ENCODE peak calls at places on chromosomes 13 and 19, in four cellular contexts. J, V, K and I are unnamed samples.
A peak's percentile ranks its signal among the peaks of the same experiment; 100 is the strongest.

GRCh38 chr13:20713751-20714150 is 10.3 kb downstream of the IL17D start:
- DNase-seq in K (peak; percentile 48), J (no peak), V (no peak), I (peak; percentile 66)

GRCh38 chr13:31044658-31045620 is 112.5 kb downstream of the TEX26 start:
- DNase-seq in K (no peak), V (no peak), J (peak; percentile 36), I (no peak)

GRCh38 chr13:33017410-33017929 is 1.2 kb downstream of the KL start:
- DNase-seq in J (peak; percentile 24), V (no peak), K (no peak), I (no peak)

GRCh38 chr19:41218615-41219507 is at the start of gene AXL:
- DNase-seq in V (no peak), J (peak; percentile 77), K (peak; percentile 91), I (peak; percentile 85)

GRCh38 chr13:19597523-19597922 is 35.9 kb upstream of the MPHOSPH8 start:
- DNase-seq in K (no peak), V (no peak), J (no peak), I (peak; percentile 36)

GRCh38 chr19:18633321-18633720 is 3.5 kb upstream of the KLHL26 start:
- DNase-seq in K (no peak), V (no peak), J (no peak), I (no peak)

GRCh38 chr13:93984876-93985275 is 494.6 kb downstream of the DCT start:
- DNase-seq in J (no peak), V (no peak), K (no peak), I (no peak)

GRCh38 chr13:30466358-30466714 is 600 bp upstream of the HMGB1 start:
- DNase-seq in J (no peak), K (peak; percentile 29), V (no peak), I (peak; percentile 29)

GRCh38 chr19:7504684-7505083 is 11.2 kb upstream of the ZNF358 start:
- DNase-seq in K (no peak), V (no peak), J (no peak), I (no peak)

GRCh38 chr13:109655206-109655600 is 131.2 kb downstream of the IRS2 start:
- DNase-seq in J (no peak), K (no peak), V (no peak), I (no peak)

GRCh38 chr19:2253106-2254051 is 2.8 kb downstream of the JSRP1 start:
- DNase-seq in J (no peak), V (peak; percentile 45), K (no peak), I (no peak)

GRCh38 chr19:3450796-3451411 is 29.4 kb downstream of the SMIM24 start:
- DNase-seq in V (no peak), K (peak; percentile 95), J (peak; percentile 76), I (peak; percentile 92)

GRCh38 chr19:17641846-17642245 is 46.3 kb downstream of the UNC13A start:
- DNase-seq in K (no peak), V (no peak), J (no peak), I (no peak)